ENCODE peak calls at places on chromosomes 12 and 14, in five cellular contexts. L is AG04450, E is ovary, V is gastrocnemius medialis, Y is brain microvascular endothelial cell. I is an unnamed sample.

GRCh38 chr12:42756841-42757661 is 167.5 kb upstream of the PRICKLE1 start:
- DNase-seq in E (no peak), L (peak), V (no peak), Y (peak), I (peak)

GRCh38 chr14:21672116-21672515 is 1.5 kb downstream of the OR4E1 start:
- DNase-seq in Y (peak), E (no peak), L (no peak), V (no peak), I (no peak)

GRCh38 chr12:76432733-76433132 is 84.5 kb upstream of the BBS10 start:
- DNase-seq in E (no peak), V (no peak), L (no peak), Y (no peak), I (no peak)

GRCh38 chr12:109651596-109651995 is 62.0 kb upstream of the FAM222A start:
- DNase-seq in Y (no peak), E (no peak), L (no peak), V (no peak), I (no peak)

GRCh38 chr14:59123975-59124374 is 64.5 kb upstream of the DAAM1 start:
- DNase-seq in L (no peak), V (no peak), E (no peak), Y (no peak), I (no peak)

GRCh38 chr14:100555436-100556067 is 31.7 kb downstream of the BEGAIN start:
- DNase-seq in E (no peak), L (no peak), Y (no peak), V (no peak), I (no peak)

GRCh38 chr14:54209501-54210231 is 187.1 kb upstream of the CDKN3 start:
- DNase-seq in E (no peak), Y (no peak), L (no peak), V (no peak), I (no peak)

GRCh38 chr12:56581418-56582145 is 48.5 kb downstream of the BAZ2A start:
- DNase-seq in V (no peak), E (peak), Y (peak), L (no peak), I (no peak)

GRCh38 chr14:36320210-36321003 is at the start of gene MBIP:
- DNase-seq in Y (peak), E (peak), L (peak), V (peak), I (peak)

GRCh38 chr12:32893458-32893857 is 3.1 kb downstream of the PKP2 start:
- DNase-seq in E (no peak), L (no peak), Y (no peak), V (no peak), I (no peak)

GRCh38 chr14:105253329-105253682 is 5.0 kb downstream of the BTBD6 start:
- DNase-seq in V (no peak), Y (no peak), L (no peak), E (no peak), I (no peak)

GRCh38 chr12:46659032-46659703 is 166.6 kb downstream of the SLC38A4 start:
- DNase-seq in L (no peak), E (no peak), Y (peak), V (no peak), I (no peak)

GRCh38 chr14:103127861-103128598 is 4.8 kb downstream of the TNFAIP2 start:
- DNase-seq in L (no peak), Y (no peak), E (no peak), V (no peak), I (no peak)

GRCh38 chr12:41936333-41936732 is 208.3 kb downstream of the GXYLT1 start:
- DNase-seq in L (no peak), Y (no peak), V (no peak), E (no peak), I (no peak)

GRCh38 chr12:96487214-96487613 is 2.2 kb upstream of the CFAP54 start:
- DNase-seq in Y (peak), E (no peak), L (no peak), V (no peak), I (no peak)

GRCh38 chr12:10759657-10760056 is 36.5 kb upstream of the YBX3 start:
- DNase-seq in Y (no peak), L (no peak), V (no peak), E (no peak), I (no peak)

GRCh38 chr12:124821252-124822200 is 42.1 kb downstream of the SCARB1 start:
- DNase-seq in E (no peak), Y (no peak), V (no peak), L (no peak), I (no peak)

GRCh38 chr12:71731439-71732356 is 23.0 kb upstream of the RAB21 start:
- DNase-seq in L (no peak), V (no peak), E (no peak), Y (peak), I (no peak)

GRCh38 chr12:16393126-16393525 is 45.7 kb downstream of the MGST1 start:
- DNase-seq in Y (no peak), V (no peak), E (no peak), L (no peak), I (no peak)

GRCh38 chr12:2284321-2284813 is 231.6 kb downstream of the CACNA1C start:
- DNase-seq in E (no peak), V (no peak), L (no peak), Y (peak), I (peak)

GRCh38 chr14:100567877-100568163 is 19.4 kb downstream of the BEGAIN start:
- DNase-seq in L (no peak), V (no peak), E (no peak), Y (no peak), I (no peak)

GRCh38 chr12:49547090-49547690 is 8.4 kb downstream of the KCNH3 start:
- DNase-seq in L (no peak), Y (no peak), E (no peak), V (no peak), I (no peak)

GRCh38 chr12:54299515-54300266 is 1.1 kb downstream of the NFE2 start:
- DNase-seq in L (no peak), Y (no peak), V (no peak), E (no peak), I (no peak)

GRCh38 chr12:94584370-94584769 is 66.0 kb downstream of the TMCC3 start:
- DNase-seq in Y (no peak), E (no peak), V (no peak), L (no peak), I (no peak)

GRCh38 chr12:65465766-65466547 is 187.5 kb downstream of the MSRB3 start:
- DNase-seq in E (no peak), Y (no peak), V (no peak), L (no peak), I (no peak)

GRCh38 chr14:96567289-96567899 is 65.2 kb downstream of the PAPOLA start:
- DNase-seq in E (no peak), V (no peak), L (peak), Y (peak), I (peak)

GRCh38 chr14:22699801-22700564 is 55.8 kb upstream of the OR6J1 start:
- DNase-seq in L (no peak), Y (peak), E (no peak), V (no peak), I (no peak)

GRCh38 chr14:75454963-75455546 is 27.2 kb downstream of the JDP2 start:
- DNase-seq in L (no peak), Y (peak), E (peak), V (peak), I (peak)

GRCh38 chr12:109291531-109292341 is 17.3 kb downstream of the FOXN4 start:
- DNase-seq in Y (no peak), L (no peak), E (no peak), V (no peak), I (no peak)

GRCh38 chr14:69980457-69981414 is 101.5 kb downstream of the SMOC1 start:
- DNase-seq in Y (no peak), L (no peak), V (no peak), E (no peak), I (no peak)

GRCh38 chr12:76883826-76884225 is 5.0 kb upstream of the CSRP2 start:
- DNase-seq in E (no peak), L (no peak), Y (peak), V (peak), I (no peak)

GRCh38 chr12:90013409-90013808 is 304.8 kb upstream of the ATP2B1 start:
- DNase-seq in L (no peak), Y (no peak), V (no peak), E (no peak), I (no peak)

GRCh38 chr14:31760277-31760676 is 199.1 kb downstream of the NUBPL start:
- DNase-seq in L (no peak), V (no peak), E (no peak), Y (no peak), I (no peak)

GRCh38 chr14:100677925-100678765 is 48.5 kb upstream of the DLK1 start:
- DNase-seq in Y (no peak), V (peak), E (peak), L (peak), I (peak)

GRCh38 chr12:22121224-22121623 is 75.2 kb downstream of the CMAS start:
- DNase-seq in V (no peak), L (no peak), E (no peak), Y (no peak), I (no peak)

GRCh38 chr12:106682594-106683234 is 91.8 kb upstream of the RIC8B start:
- DNase-seq in Y (no peak), E (no peak), V (no peak), L (no peak), I (no peak)

GRCh38 chr14:89284368-89285058 is 132.5 kb downstream of the FOXN3 start:
- DNase-seq in Y (peak), E (no peak), L (no peak), V (no peak), I (peak)

GRCh38 chr12:75099215-75099614 is 110.4 kb downstream of the KCNC2 start:
- DNase-seq in Y (no peak), E (no peak), V (no peak), L (no peak), I (no peak)

DNA sequence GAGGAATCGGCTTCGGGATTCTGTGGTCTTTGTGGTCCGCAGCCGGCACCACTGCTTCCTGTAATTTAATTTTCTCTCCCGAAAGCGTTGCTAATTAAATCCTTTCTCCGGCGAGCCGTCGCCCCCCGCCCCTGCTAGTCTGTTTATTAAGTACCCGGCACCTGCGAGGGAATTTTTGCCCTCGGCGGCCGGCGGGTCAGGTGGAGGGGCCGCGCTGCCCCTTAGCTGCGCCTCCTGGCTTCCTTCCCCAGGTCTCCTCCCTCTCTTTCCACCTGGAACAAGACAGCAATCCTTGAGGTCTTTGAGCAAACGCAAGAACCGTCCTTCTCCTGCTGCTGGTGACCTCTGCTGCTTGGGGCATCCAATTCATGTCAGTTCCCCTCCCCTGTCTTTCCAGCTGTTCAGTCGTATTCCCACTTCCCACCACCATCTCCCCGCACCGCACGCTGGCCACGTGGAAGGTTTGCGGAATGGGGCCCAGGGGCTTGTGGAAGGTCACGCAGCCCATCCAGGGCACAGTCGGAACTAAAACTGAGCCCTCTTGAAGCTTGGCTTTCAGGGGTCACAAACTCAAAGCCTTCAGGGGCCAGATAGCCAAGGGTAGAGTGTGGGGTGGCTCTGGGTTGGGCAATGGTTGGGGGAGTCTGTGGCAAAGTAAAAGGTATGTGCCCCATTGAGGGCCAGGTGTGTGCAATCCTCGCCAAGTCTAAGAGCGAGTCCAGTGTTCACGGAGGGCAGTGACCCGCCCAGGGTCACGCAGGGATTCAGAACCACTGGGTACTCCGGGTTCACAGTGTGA is 16.1 kb downstream of the ZDHHC22 start:
- DNase-seq in E (no peak), V (no peak), L (no peak), Y (no peak), I (no peak)
- TF ChIP-seq CTCF in E (no peak), V (peak), L (no peak), Y (no peak), I (no peak)

GRCh38 chr14:24188251-24189058 is at the start of gene IPO4:
- DNase-seq in E (peak), V (peak), Y (peak), L (peak), I (peak)
- H3K4me3 ChIP-seq in E (peak), V (peak), Y (peak), L (peak), I (peak)

GRCh38 chr14:50955373-50956043 is 11.2 kb upstream of the PYGL start:
- DNase-seq in V (peak), Y (peak), L (peak), E (no peak), I (peak)
- TF ChIP-seq CTCF in V (no peak), Y (peak), L (peak), E (no peak), I (peak)

GRCh38 chr14:61766136-61766535 is 3.9 kb downstream of the SNAPC1 start:
- DNase-seq in E (no peak), V (no peak), Y (no peak), L (no peak), I (no peak)
- H3K4me3 ChIP-seq in E (no peak), V (no peak), Y (no peak), L (no peak), I (no peak)

DNA sequence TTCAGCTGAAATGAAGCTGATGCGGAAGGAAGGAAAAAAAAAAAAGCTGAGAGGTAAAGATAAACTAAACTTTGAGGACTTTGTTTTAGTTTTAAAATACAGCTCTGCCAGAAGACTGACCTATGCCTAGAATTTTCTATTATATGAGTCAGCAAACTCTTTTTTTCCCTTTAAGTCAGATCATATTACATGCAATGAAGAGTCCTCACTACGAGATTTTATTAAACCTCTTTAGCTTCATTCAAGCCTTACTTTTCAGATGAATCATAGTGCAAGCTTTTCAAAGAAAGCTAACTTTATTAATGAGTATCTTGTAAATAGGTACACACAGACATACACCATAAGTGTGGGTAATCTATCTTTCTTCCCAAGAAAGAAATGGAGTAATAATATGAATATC is 57.8 kb upstream of the FSCB start:
- DNase-seq in E (no peak), V (no peak), Y (no peak), L (peak), I (no peak)
- TF ChIP-seq CTCF in E (no peak), V (no peak), Y (no peak), L (no peak), I (no peak)